ENCODE peak calls at places on chromosomes 13 and 19, in seven cellular contexts. Y, F, U, W, L, T and K are unnamed samples.

GRCh38 chr13:44797685-44798084 is 191.6 kb downstream of the NUFIP1 start:
- DNase-seq in Y (no peak), F (no peak), U (no peak), W (no peak), L (no peak), T (no peak), K (no peak)

GRCh38 chr13:99806671-99807070 is 164.9 kb downstream of the ZIC5 start:
- DNase-seq in Y (no peak), F (no peak), U (no peak), W (no peak), L (no peak), T (no peak), K (no peak)

GRCh38 chr19:48746738-48747575 is at the start of gene IZUMO1:
- DNase-seq in Y (no peak), F (peak), U (peak), W (peak), L (peak), T (peak), K (peak)

GRCh38 chr13:51541809-51542258 is 42.4 kb upstream of the WDFY2 start:
- DNase-seq in Y (no peak), F (no peak), U (no peak), W (no peak), L (no peak), T (no peak), K (no peak)

GRCh38 chr13:24863748-24864540 is 100.0 kb downstream of the RNF17 start:
- DNase-seq in Y (no peak), F (no peak), U (no peak), W (no peak), L (no peak), T (no peak), K (no peak)

GRCh38 chr19:869245-870177 is 10.0 kb downstream of the CFD start:
- DNase-seq in Y (no peak), F (peak), U (no peak), W (no peak), L (no peak), T (no peak), K (no peak)

GRCh38 chr19:44774614-44775013 is 3.1 kb upstream of the CBLC start:
- DNase-seq in Y (no peak), F (no peak), U (no peak), W (no peak), L (no peak), T (no peak), K (no peak)

GRCh38 chr19:47707135-47707925 is 5.9 kb upstream of the EHD2 start:
- DNase-seq in Y (peak), F (peak), U (peak), W (peak), L (peak), T (peak), K (no peak)

GRCh38 chr13:32893176-32893575 is 123.0 kb upstream of the KL start:
- DNase-seq in Y (no peak), F (no peak), U (no peak), W (no peak), L (no peak), T (no peak), K (no peak)

GRCh38 chr13:38763446-38764381 is 76.8 kb downstream of the FREM2 start:
- DNase-seq in Y (no peak), F (peak), U (peak), W (peak), L (no peak), T (peak), K (peak)

GRCh38 chr19:18894254-18895037 is 1.5 kb downstream of the CERS1 start:
- DNase-seq in Y (no peak), F (peak), U (peak), W (peak), L (no peak), T (no peak), K (no peak)

GRCh38 chr19:13019330-13019729 is 24.1 kb downstream of the NFIX start:
- DNase-seq in Y (no peak), F (no peak), U (no peak), W (no peak), L (no peak), T (no peak), K (no peak)

GRCh38 chr13:101554420-101555125 is 102.1 kb downstream of the ITGBL1 start:
- DNase-seq in Y (no peak), F (no peak), U (no peak), W (no peak), L (no peak), T (no peak), K (no peak)

GRCh38 chr13:72255908-72256307 is 388.9 kb upstream of the DACH1 start:
- DNase-seq in Y (no peak), F (peak), U (peak), W (peak), L (no peak), T (peak), K (no peak)

GRCh38 chr19:10760268-10760944 is 42.5 kb downstream of the DNM2 start:
- DNase-seq in Y (no peak), F (no peak), U (peak), W (no peak), L (no peak), T (no peak), K (peak)

GRCh38 chr13:40941581-40941980 is 77.5 kb downstream of the ELF1 start:
- DNase-seq in Y (no peak), F (no peak), U (no peak), W (no peak), L (no peak), T (no peak), K (no peak)

GRCh38 chr13:19882231-19882630 is 18.8 kb upstream of the ZMYM5 start:
- DNase-seq in Y (no peak), F (no peak), U (no peak), W (no peak), L (no peak), T (no peak), K (no peak)

GRCh38 chr13:50421457-50422130 is 406.4 kb downstream of the KCNRG start:
- DNase-seq in Y (no peak), F (no peak), U (no peak), W (no peak), L (no peak), T (no peak), K (peak)

GRCh38 chr13:38577048-38577447 is 109.8 kb upstream of the FREM2 start:
- DNase-seq in Y (no peak), F (no peak), U (no peak), W (peak), L (no peak), T (no peak), K (no peak)

GRCh38 chr13:70249332-70250064 is 141.2 kb upstream of the KLHL1 start:
- DNase-seq in Y (no peak), F (peak), U (no peak), W (peak), L (no peak), T (peak), K (peak)

GRCh38 chr19:41064974-41065569 is 23.2 kb upstream of the CYP2A13 start:
- DNase-seq in Y (no peak), F (peak), U (no peak), W (peak), L (no peak), T (peak), K (no peak)

GRCh38 chr13:34037636-34038325 is 219.8 kb downstream of the RFC3 start:
- DNase-seq in Y (no peak), F (no peak), U (no peak), W (no peak), L (no peak), T (no peak), K (no peak)

GRCh38 chr19:30754162-30754561 is 382.0 kb downstream of the ZNF536 start:
- DNase-seq in Y (no peak), F (no peak), U (no peak), W (no peak), L (no peak), T (no peak), K (no peak)

GRCh38 chr19:54455786-54456422 is 6.9 kb downstream of the LENG8 start:
- DNase-seq in Y (no peak), F (no peak), U (no peak), W (no peak), L (no peak), T (no peak), K (no peak)

GRCh38 chr19:1259873-1260748 is 9.0 kb upstream of the CIRBP start:
- DNase-seq in Y (no peak), F (no peak), U (peak), W (no peak), L (peak), T (no peak), K (no peak)

GRCh38 chr13:43054803-43055802 is 31.7 kb downstream of the DNAJC15 start:
- DNase-seq in Y (no peak), F (peak), U (peak), W (peak), L (no peak), T (peak), K (peak)

GRCh38 chr19:48659768-48660167 is 13.0 kb downstream of the NTN5 start:
- DNase-seq in Y (no peak), F (no peak), U (no peak), W (peak), L (peak), T (no peak), K (no peak)

GRCh38 chr19:14567079-14567478 is 4.8 kb downstream of the NDUFB7 start:
- DNase-seq in Y (no peak), F (no peak), U (no peak), W (no peak), L (no peak), T (no peak), K (no peak)

GRCh38 chr13:110767476-110767875 is 54.0 kb downstream of the ING1 start:
- DNase-seq in Y (no peak), F (no peak), U (no peak), W (no peak), L (no peak), T (no peak), K (no peak)

GRCh38 chr13:99015606-99016520 is 38.0 kb upstream of the DOCK9 start:
- DNase-seq in Y (no peak), F (no peak), U (no peak), W (no peak), L (no peak), T (no peak), K (no peak)

GRCh38 chr19:14871619-14872230 is 14.2 kb downstream of the OR7A17 start:
- DNase-seq in Y (no peak), F (no peak), U (no peak), W (no peak), L (no peak), T (no peak), K (no peak)

GRCh38 chr19:16355293-16356043 is 30.8 kb downstream of the KLF2 start:
- DNase-seq in Y (no peak), F (peak), U (no peak), W (no peak), L (peak), T (no peak), K (no peak)

GRCh38 chr13:41216160-41216559 is 21.8 kb upstream of the KBTBD7 start:
- DNase-seq in Y (no peak), F (no peak), U (no peak), W (no peak), L (no peak), T (no peak), K (no peak)